ENCODE peak calls at places on chromosome 11, in five cellular contexts. H, U, J, A and D are unnamed samples.

GRCh38 chr11:105148241-105148640 is 8.7 kb upstream of the CARD18 start:
- DNase-seq in H (no peak), J (no peak), U (no peak), A (no peak), D (no peak)

GRCh38 chr11:62922653-62923371 is 1.6 kb upstream of the CHRM1 start:
- DNase-seq in H (no peak), U (no peak), A (peak; percentile 43), J (no peak), D (no peak)

GRCh38 chr11:63012450-63013238 is 3.0 kb downstream of the SLC22A8 start:
- DNase-seq in A (no peak), U (no peak), H (no peak), J (no peak), D (no peak)

GRCh38 chr11:60016881-60017280 is at the start of gene OOSP4B:
- DNase-seq in A (no peak), J (no peak), U (no peak), H (no peak), D (no peak)

GRCh38 chr11:1832989-1833365 is 1.8 kb upstream of the SYT8 start:
- DNase-seq in A (no peak), U (no peak), J (no peak), H (no peak), D (no peak)

GRCh38 chr11:127651175-127651887 is 650.8 kb upstream of the KIRREL3 start:
- DNase-seq in J (no peak), H (no peak), A (no peak), U (no peak), D (no peak)

GRCh38 chr11:126927628-126928027 is 72.9 kb downstream of the KIRREL3 start:
- DNase-seq in A (no peak), U (no peak), H (no peak), J (no peak), D (no peak)

GRCh38 chr11:58745705-58746364 is 14.1 kb upstream of the GLYAT start:
- DNase-seq in A (no peak), H (no peak), U (no peak), J (no peak), D (no peak)

GRCh38 chr11:1548221-1549070 is 23.6 kb downstream of the DUSP8 start:
- DNase-seq in H (no peak), A (no peak), U (no peak), J (no peak), D (no peak)

GRCh38 chr11:125591659-125592304 is 870 bp upstream of the STT3A start:
- DNase-seq in A (peak; percentile 25), J (peak; percentile 39), H (peak; percentile 20), U (peak; percentile 34), D (no peak)

GRCh38 chr11:10294289-10294953 is 402 bp upstream of the SBF2 start:
- DNase-seq in J (peak; percentile 43), H (no peak), U (no peak), A (no peak), D (no peak)

GRCh38 chr11:118104491-118104890 is 17.7 kb upstream of the SMIM35 start:
- DNase-seq in J (no peak), U (no peak), A (no peak), H (no peak), D (no peak)

GRCh38 chr11:94151903-94152677 is 23.4 kb downstream of the PANX1 start:
- DNase-seq in J (no peak), A (no peak), H (no peak), U (no peak), D (no peak)

GRCh38 chr11:65417702-65418430 is 4.7 kb upstream of the NEAT1 start:
- DNase-seq in U (no peak), J (no peak), A (no peak), H (no peak), D (no peak)

GRCh38 chr11:60634151-60634550 is 65.3 kb upstream of the MS4A8 start:
- DNase-seq in J (no peak), H (no peak), U (no peak), A (no peak), D (no peak)

GRCh38 chr11:79290766-79291165 is 150.1 kb downstream of the TENM4 start:
- DNase-seq in U (no peak), A (no peak), H (no peak), J (no peak), D (no peak)

GRCh38 chr11:34030386-34030785 is 21.1 kb upstream of the CAPRIN1 start:
- DNase-seq in J (no peak), A (no peak), H (no peak), U (no peak), D (peak; percentile 64)

GRCh38 chr11:76086713-76087635 is 119.3 kb downstream of the WNT11 start:
- DNase-seq in H (no peak), A (no peak), J (no peak), U (no peak), D (no peak)